ENCODE peak calls at places on chromosomes 7 and 10, in six cellular contexts. R is HepG2, X is endothelial cell of umbilical vein, Z is A549, L is GM12878, Q is K562. P is an unnamed sample.
A peak's percentile ranks its signal among the peaks of the same experiment; 100 is the strongest.

GRCh38 chr7:21903074-21903786 is 42.5 kb downstream of the CDCA7L start:
- DNase-seq in R (peak; percentile 5), X (no peak), Z (no peak), L (no peak), Q (no peak), P (no peak)

GRCh38 chr10:70991140-70992124 is 103.1 kb upstream of the PCBD1 start:
- DNase-seq in R (peak; percentile 60), X (no peak), Z (no peak), L (no peak), Q (no peak), P (peak; percentile 80)

GRCh38 chr7:121397832-121398231 is 1.7 kb upstream of the FAM3C start:
- DNase-seq in R (no peak), X (no peak), Z (no peak), L (no peak), Q (no peak), P (no peak)

GRCh38 chr7:45203459-45203858 is 45.9 kb downstream of the RAMP3 start:
- DNase-seq in R (no peak), X (no peak), Z (no peak), L (no peak), Q (no peak), P (no peak)

GRCh38 chr7:76296743-76297740 is 5.4 kb upstream of the HSPB1 start:
- DNase-seq in R (peak; percentile 28), X (no peak), Z (peak; percentile 69), L (no peak), Q (no peak), P (no peak)

GRCh38 chr7:94368371-94368791 is 26.3 kb upstream of the COL1A2 start:
- DNase-seq in R (no peak), X (peak; percentile 97), Z (no peak), L (no peak), Q (no peak), P (no peak)

GRCh38 chr7:134704827-134705226 is 58.2 kb downstream of the BPGM start:
- DNase-seq in R (no peak), X (no peak), Z (no peak), L (no peak), Q (no peak), P (no peak)

GRCh38 chr7:66418537-66418936 is 210.1 kb upstream of the KCTD7 start:
- DNase-seq in R (no peak), X (no peak), Z (no peak), L (no peak), Q (no peak), P (no peak)

GRCh38 chr10:80599424-80599847 is 61.7 kb downstream of the SH2D4B start:
- DNase-seq in R (peak; percentile 20), X (peak; percentile 62), Z (peak; percentile 67), L (peak; percentile 57), Q (peak; percentile 82), P (peak; percentile 95)

DNA sequence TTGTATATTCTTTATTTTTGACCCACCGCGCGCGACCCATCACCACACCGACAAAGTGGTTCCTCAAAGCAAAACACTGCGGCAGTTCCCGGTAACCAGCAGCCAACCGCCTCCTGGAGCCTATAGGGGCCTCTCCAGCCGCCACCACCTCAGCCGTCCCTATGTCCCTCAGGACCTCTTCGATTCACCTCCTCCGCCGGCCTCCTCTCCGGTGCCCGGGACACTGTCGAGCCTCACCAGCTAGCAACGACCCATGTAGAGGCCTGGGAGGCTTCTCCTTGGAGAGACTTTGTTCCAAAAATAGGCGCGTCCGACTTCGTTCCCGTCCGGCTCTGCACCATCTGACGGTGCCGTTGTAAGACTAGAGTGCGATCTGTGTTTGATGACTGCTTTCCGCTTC is 158.8 kb downstream of the HGF start:
- DNase-seq in R (no peak), X (no peak), Z (no peak), L (no peak), Q (no peak), P (no peak)
- TF ChIP-seq MYC in R (no peak), X (no peak), Z (no peak), L (no peak), Q (no peak), P (no peak)

DNA sequence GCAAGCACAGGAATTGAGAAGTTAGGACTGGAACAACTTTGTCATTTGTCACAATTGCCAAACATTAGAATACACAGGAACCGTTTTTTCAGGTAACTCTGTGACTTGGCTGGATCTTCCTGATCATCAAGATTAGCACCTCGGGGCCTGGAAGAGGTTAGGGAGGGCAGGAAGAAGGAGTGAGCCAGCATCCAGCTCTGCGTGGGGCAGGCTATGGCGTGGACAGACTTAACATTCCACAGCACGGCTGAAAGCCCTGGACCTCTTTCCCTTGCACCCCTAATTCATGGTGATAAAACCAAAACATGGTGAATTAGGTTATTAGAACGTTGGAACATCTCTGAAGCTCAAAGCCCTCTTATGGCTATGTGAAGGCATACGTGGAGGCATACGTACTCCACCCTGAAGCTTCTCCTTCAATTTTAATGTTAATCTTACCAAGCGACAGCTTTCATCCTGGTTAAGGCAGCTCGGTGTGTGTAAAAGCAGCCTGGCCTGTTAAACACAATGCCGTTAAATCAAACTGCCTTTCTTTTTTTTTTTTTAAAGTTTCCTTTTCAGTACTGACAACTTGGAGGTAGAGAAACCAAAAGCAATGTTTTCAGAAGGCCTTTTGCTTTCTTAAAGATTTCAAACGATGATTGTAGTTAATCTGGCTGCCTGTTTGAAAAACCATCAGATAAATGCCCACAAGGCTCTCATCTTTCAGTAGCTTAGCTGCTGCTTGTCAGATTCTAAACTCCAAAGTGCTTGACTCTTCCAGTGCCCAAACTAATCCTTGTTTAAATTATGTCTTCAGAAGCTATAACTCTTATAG is 4.5 kb downstream of the GRK5 start:
- DNase-seq in R (no peak), X (peak; percentile 45), Z (no peak), L (no peak), Q (no peak), P (no peak)
- TF ChIP-seq MYC in R (no peak), X (no peak), Z (no peak), L (no peak), Q (no peak), P (no peak)

GRCh38 chr10:21402606-21403083 is 122.8 kb downstream of the SKIDA1 start:
- DNase-seq in R (no peak), X (no peak), Z (no peak), L (no peak), Q (no peak), P (no peak)
- TF ChIP-seq MYC in R (no peak), X (no peak), Z (no peak), L (no peak), Q (no peak), P (no peak)

GRCh38 chr10:42490368-42490767 is 148.0 kb downstream of the ZNF33B start:
- DNase-seq in R (no peak), X (no peak), Z (no peak), L (no peak), Q (no peak), P (no peak)

GRCh38 chr10:42491801-42492200 is 146.6 kb downstream of the ZNF33B start:
- DNase-seq in R (no peak), X (no peak), Z (no peak), L (no peak), Q (no peak), P (no peak)

GRCh38 chr10:42491001-42491592 is 147.3 kb downstream of the ZNF33B start:
- DNase-seq in R (no peak), X (no peak), Z (no peak), L (no peak), Q (no peak), P (no peak)

DNA sequence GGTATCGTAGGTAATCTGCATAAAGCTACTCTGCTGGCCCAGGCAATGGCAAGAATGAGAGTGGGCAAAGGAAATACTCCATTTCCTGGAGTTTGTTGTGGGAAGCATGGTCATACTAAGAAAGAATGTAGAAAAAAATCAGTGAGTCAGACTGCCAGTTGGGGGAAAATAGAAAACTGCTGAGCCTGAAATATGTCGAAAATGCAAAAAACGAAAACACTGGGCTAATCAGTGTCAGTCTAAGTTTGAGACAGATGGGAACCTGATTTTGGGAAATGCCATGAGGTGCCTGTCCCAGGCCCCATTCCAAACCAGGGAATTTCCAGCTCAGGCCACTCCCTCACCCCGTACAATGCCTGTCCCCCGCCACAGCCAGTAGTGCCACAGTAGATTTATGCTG is 150.0 kb downstream of the ZNF33B start:
- DNase-seq in R (no peak), X (peak; percentile 72), Z (no peak), L (no peak), Q (no peak), P (no peak)
- TF ChIP-seq MYC in R (no peak), X (no peak), Z (no peak), L (no peak), Q (no peak), P (no peak)

GRCh38 chr7:118350260-118350659 is 125.8 kb downstream of the ANKRD7 start:
- DNase-seq in R (no peak), X (no peak), Z (no peak), L (no peak), Q (no peak), P (peak; percentile 24)
- TF ChIP-seq MYC in R (no peak), X (no peak), Z (no peak), L (no peak), Q (no peak), P (no peak)

GRCh38 chr7:90579181-90579688 is 16.9 kb upstream of the CDK14 start:
- DNase-seq in R (no peak), X (peak; percentile 59), Z (no peak), L (no peak), Q (no peak), P (peak; percentile 30)
- TF ChIP-seq MYC in R (no peak), X (no peak), Z (no peak), L (no peak), Q (no peak), P (no peak)